ENCODE peak calls at places on chromosomes 11 and 22, in seven cellular contexts. Z, C, V, A, S, Q and K are unnamed samples.

GRCh38 chr11:77074626-77075221 is 8.0 kb downstream of the CAPN5 start:
- DNase-seq in V (peak), A (no peak), S (no peak), Q (no peak), Z (no peak), C (no peak), K (no peak)

GRCh38 chr11:119778391-119779194 is 49.6 kb upstream of the NECTIN1 start:
- DNase-seq in C (no peak), Q (no peak), A (no peak), S (no peak), V (no peak), Z (no peak), K (no peak)

GRCh38 chr11:124193221-124193945 is 10.2 kb downstream of the OR10D3 start:
- DNase-seq in S (no peak), V (no peak), C (no peak), Q (no peak), A (no peak), Z (no peak), K (no peak)

GRCh38 chr22:49942565-49943404 is 17.8 kb upstream of the PIM3 start:
- DNase-seq in C (no peak), V (no peak), Z (no peak), Q (no peak), S (no peak), A (no peak), K (no peak)

GRCh38 chr11:46290598-46291309 is 13.3 kb downstream of the CREB3L1 start:
- DNase-seq in C (peak), V (no peak), S (peak), Z (peak), Q (no peak), A (peak), K (peak)

GRCh38 chr22:23047742-23048141 is 22.6 kb upstream of the GNAZ start:
- DNase-seq in S (no peak), A (no peak), Q (no peak), Z (no peak), V (no peak), C (no peak), K (no peak)

GRCh38 chr11:134581966-134582787 is 170.1 kb upstream of the B3GAT1 start:
- DNase-seq in A (no peak), V (peak), S (no peak), Z (no peak), C (peak), Q (no peak), K (no peak)

GRCh38 chr11:112784323-112785073 is 176.7 kb upstream of the NCAM1 start:
- DNase-seq in S (no peak), A (peak), V (peak), Z (peak), C (no peak), Q (no peak), K (peak)

GRCh38 chr11:110093407-110094297 is 460 bp downstream of the ZC3H12C start:
- DNase-seq in Z (peak), V (peak), A (peak), S (no peak), C (peak), Q (no peak), K (peak)

GRCh38 chr11:64858467-64859401 is 14.3 kb upstream of the CDC42BPG start:
- DNase-seq in S (no peak), Z (peak), C (no peak), V (no peak), Q (peak), A (no peak), K (peak)

GRCh38 chr11:72678524-72678923 is 4.3 kb upstream of the PDE2A start:
- DNase-seq in A (no peak), Q (no peak), V (no peak), Z (no peak), C (no peak), S (no peak), K (no peak)

GRCh38 chr11:36684840-36685800 is 87.1 kb upstream of the RAG2 start:
- DNase-seq in Z (no peak), Q (peak), C (no peak), V (no peak), A (no peak), S (no peak), K (no peak)

GRCh38 chr11:76574406-76574805 is 96.1 kb downstream of the LRRC32 start:
- DNase-seq in A (peak), V (no peak), C (no peak), Z (no peak), Q (no peak), S (peak), K (no peak)

GRCh38 chr11:131977231-131977630 is 606.8 kb downstream of the NTM start:
- DNase-seq in C (no peak), A (no peak), V (no peak), S (no peak), Z (no peak), Q (no peak), K (no peak)

GRCh38 chr11:134639586-134640330 is 227.7 kb upstream of the B3GAT1 start:
- DNase-seq in Q (no peak), Z (no peak), A (no peak), S (no peak), C (no peak), V (peak), K (peak)

GRCh38 chr11:70397983-70398833 is at the start of gene CTTN:
- DNase-seq in A (peak), Q (peak), S (peak), V (peak), Z (peak), C (peak), K (peak)

GRCh38 chr22:42280836-42281235 is 10.4 kb upstream of the TCF20 start:
- DNase-seq in Z (peak), V (no peak), S (no peak), A (no peak), C (no peak), Q (no peak), K (no peak)

GRCh38 chr11:2768471-2769408 is 68.9 kb upstream of the KCNQ1OT1 start:
- DNase-seq in Q (no peak), A (peak), Z (no peak), C (peak), S (peak), V (peak), K (no peak)

GRCh38 chr22:39661842-39662676 is 91.5 kb downstream of the CACNA1I start:
- DNase-seq in V (no peak), Q (peak), C (no peak), Z (no peak), A (no peak), S (no peak), K (no peak)
- H3K4me3 ChIP-seq in V (peak), Q (peak), C (peak), Z (peak), A (no peak), S (no peak), K (no peak)

DNA sequence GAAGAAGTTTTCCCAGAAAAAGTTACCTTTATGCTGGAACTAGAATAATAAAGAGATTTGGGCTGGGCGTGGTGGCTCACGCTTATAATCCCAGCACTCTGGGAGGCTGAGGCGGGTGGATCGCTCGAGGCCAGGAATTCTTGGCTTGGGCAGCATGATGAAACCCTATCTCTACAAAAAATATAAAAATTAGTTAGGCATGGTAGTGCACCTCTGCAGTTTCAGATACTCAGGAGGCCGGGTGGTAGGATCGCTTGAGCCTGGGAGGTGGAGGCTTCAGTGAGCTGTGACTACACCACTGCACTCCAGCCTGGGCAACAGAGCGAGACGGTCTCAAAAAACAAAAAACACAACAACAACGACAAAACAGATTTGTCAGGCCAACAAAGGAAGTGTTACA is 119.3 kb upstream of the OR9Q1 start:
- DNase-seq in Q (no peak), A (no peak), V (no peak), C (no peak), Z (no peak), S (no peak), K (no peak)
- H3K27ac ChIP-seq in Q (no peak), A (no peak), V (no peak), C (peak), Z (peak), S (no peak), K (no peak)

DNA sequence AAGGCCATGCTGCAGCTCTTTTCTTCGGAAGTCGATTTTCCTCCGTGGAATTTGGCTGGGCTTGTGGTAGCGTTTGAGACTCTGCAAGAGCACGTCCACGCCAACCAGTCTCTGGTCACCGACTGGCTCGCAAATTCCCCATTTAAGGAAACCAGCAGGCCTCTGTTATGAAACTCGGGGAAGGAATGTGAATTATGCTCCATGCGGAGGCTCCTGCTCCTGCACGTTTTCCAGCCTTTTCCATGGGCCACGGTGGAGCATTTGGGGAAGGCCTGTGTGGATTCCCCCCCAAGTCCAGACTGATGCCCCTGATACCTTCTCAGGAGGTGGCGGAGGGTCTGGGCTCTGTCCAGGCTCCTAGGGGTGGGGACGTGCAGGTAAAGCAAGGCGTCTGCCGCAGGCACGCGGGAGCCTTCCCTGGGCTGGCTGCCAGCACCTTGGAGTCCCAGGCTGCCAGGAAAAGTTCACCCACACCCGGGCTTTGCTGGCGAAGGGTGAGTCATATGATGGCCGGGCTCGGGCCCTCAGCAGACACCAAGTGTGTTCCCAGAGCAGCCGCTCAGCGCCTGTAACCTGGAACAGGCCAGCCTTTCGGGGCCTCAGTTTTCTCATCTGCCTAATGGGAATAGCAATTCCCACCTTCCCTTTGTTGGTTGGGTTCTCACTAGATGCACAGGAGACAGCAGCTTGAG is 41.9 kb downstream of the LRP5 start:
- DNase-seq in Q (no peak), A (peak), Z (peak), V (peak), S (peak), C (peak), K (peak)
- H3K4me3 ChIP-seq in Q (no peak), A (no peak), Z (no peak), V (peak), S (no peak), C (no peak), K (no peak)

GRCh38 chr22:36347094-36347493 is 40.7 kb downstream of the MYH9 start:
- DNase-seq in V (no peak), Z (no peak), C (no peak), Q (no peak), S (no peak), A (no peak), K (peak)
- H3K27ac ChIP-seq in V (peak), Z (peak), C (peak), Q (peak), S (no peak), A (no peak), K (no peak)

DNA sequence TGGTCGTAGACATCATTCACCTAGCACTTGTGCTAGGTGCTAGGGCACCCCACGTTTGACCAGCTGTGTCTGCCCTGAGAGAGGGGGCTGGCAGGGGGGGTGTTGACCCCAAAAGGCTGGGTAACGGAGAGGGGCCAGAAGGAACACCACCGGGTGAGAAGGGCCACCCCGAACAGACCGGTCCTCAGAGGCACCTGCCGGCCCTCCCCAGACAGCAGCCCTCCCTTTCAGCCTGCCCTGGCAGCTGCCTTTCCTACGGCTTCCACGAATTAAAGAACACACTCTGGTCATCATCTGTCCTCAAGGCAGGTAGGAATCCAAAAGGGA is 977 bp upstream of the KCNJ5 start:
- DNase-seq in Q (no peak), S (no peak), V (no peak), C (no peak), Z (no peak), A (no peak), K (no peak)
- H3K4me3 ChIP-seq in Q (peak), S (peak), V (peak), C (peak), Z (peak), A (peak), K (no peak)

DNA sequence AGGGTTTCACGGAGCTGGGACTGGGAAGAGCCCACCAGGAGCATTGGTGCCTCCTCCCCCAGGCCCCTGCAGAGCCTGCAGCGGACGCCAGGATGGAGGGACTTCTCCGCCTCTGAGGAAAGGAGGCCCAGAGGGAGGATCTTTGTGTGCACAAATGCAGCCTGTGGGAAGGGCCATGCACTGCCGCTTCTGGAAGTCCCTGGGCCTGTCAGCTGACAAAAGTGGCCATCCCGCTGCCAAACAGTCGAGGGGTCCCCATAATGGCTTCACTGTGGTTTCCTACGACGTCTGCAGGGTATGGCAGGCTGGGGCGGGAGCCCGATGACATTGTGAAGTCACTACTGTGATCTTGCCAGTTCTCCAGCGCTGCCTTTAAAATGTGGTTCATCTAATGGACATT is 73.8 kb downstream of the TP53I11 start:
- DNase-seq in C (no peak), Z (no peak), V (no peak), A (no peak), Q (no peak), S (no peak), K (no peak)
- H3K27ac ChIP-seq in C (no peak), Z (no peak), V (no peak), A (no peak), Q (no peak), S (no peak), K (no peak)